ENCODE peak calls at places on chromosomes 16 and 17, in nine cellular contexts. T, K, L, Q, D, W, I, H and V are unnamed samples.

GRCh38 chr16:87957296-87958069 is 6.2 kb downstream of the BANP start:
- DNase-seq in T (no peak), K (no peak), L (no peak), Q (no peak), D (no peak), W (no peak), I (no peak), H (no peak), V (no peak)

GRCh38 chr16:3655030-3655790 is 719 bp downstream of the DNASE1 start:
- DNase-seq in T (no peak), K (no peak), L (no peak), Q (no peak), D (peak; percentile 55), W (no peak), I (peak; percentile 28), H (no peak), V (no peak)

GRCh38 chr17:76558210-76559095 is 18.6 kb downstream of the PRCD start:
- DNase-seq in T (no peak), K (peak; percentile 42), L (no peak), Q (peak; percentile 31), D (no peak), W (peak; percentile 47), I (peak; percentile 64), H (no peak), V (no peak)

GRCh38 chr17:17538417-17539391 is 42.5 kb upstream of the RASD1 start:
- DNase-seq in T (no peak), K (peak; percentile 10), L (no peak), Q (no peak), D (no peak), W (no peak), I (no peak), H (no peak), V (no peak)

GRCh38 chr16:3662601-3663000 is 8.1 kb downstream of the DNASE1 start:
- DNase-seq in T (no peak), K (no peak), L (no peak), Q (no peak), D (no peak), W (no peak), I (peak; percentile 16), H (no peak), V (no peak)

GRCh38 chr17:42458497-42459255 is at the start of gene ATP6V0A1:
- DNase-seq in T (peak; percentile 75), K (peak; percentile 89), L (peak; percentile 73), Q (peak; percentile 95), D (peak; percentile 97), W (peak; percentile 95), I (peak; percentile 100), H (peak; percentile 75), V (peak; percentile 96)

GRCh38 chr16:64926476-64926875 is 195.4 kb downstream of the CDH11 start:
- DNase-seq in T (no peak), K (no peak), L (no peak), Q (no peak), D (no peak), W (no peak), I (no peak), H (no peak), V (no peak)

GRCh38 chr16:57017251-57017650 is 27.9 kb downstream of the NLRC5 start:
- DNase-seq in T (no peak), K (no peak), L (no peak), Q (no peak), D (no peak), W (no peak), I (no peak), H (no peak), V (no peak)

GRCh38 chr16:80994451-80994850 is 12.2 kb downstream of the CMC2 start:
- DNase-seq in T (no peak), K (peak; percentile 41), L (no peak), Q (no peak), D (no peak), W (no peak), I (no peak), H (no peak), V (no peak)

GRCh38 chr16:74998481-74999207 is at the start of gene ZNRF1:
- DNase-seq in T (peak; percentile 68), K (peak; percentile 80), L (peak; percentile 60), Q (peak; percentile 88), D (peak; percentile 86), W (peak; percentile 70), I (peak; percentile 95), H (peak; percentile 84), V (peak; percentile 90)

GRCh38 chr17:1059131-1059795 is 62.3 kb downstream of the TIMM22 start:
- DNase-seq in T (no peak), K (no peak), L (no peak), Q (no peak), D (no peak), W (no peak), I (no peak), H (no peak), V (no peak)

GRCh38 chr16:85206472-85207356 is 94.4 kb upstream of the CIBAR2 start:
- DNase-seq in T (no peak), K (peak; percentile 34), L (no peak), Q (no peak), D (no peak), W (peak; percentile 83), I (no peak), H (no peak), V (no peak)

GRCh38 chr16:10594312-10594950 is 14.0 kb upstream of the EMP2 start:
- DNase-seq in T (no peak), K (no peak), L (no peak), Q (no peak), D (no peak), W (no peak), I (no peak), H (peak; percentile 80), V (no peak)

GRCh38 chr16:19595043-19595767 is 39.7 kb downstream of the VPS35L start:
- DNase-seq in T (no peak), K (peak; percentile 92), L (no peak), Q (no peak), D (no peak), W (no peak), I (no peak), H (peak; percentile 83), V (no peak)

GRCh38 chr17:54901230-54901847 is 687 bp downstream of the TOM1L1 start:
- DNase-seq in T (peak; percentile 66), K (no peak), L (no peak), Q (no peak), D (no peak), W (peak; percentile 18), I (peak; percentile 51), H (peak; percentile 96), V (no peak)

GRCh38 chr17:78762007-78762406 is 20.1 kb downstream of the CYTH1 start:
- DNase-seq in T (no peak), K (no peak), L (no peak), Q (no peak), D (no peak), W (no peak), I (no peak), H (no peak), V (no peak)

GRCh38 chr17:40374965-40375498 is 10.5 kb upstream of the GJD3 start:
- DNase-seq in T (no peak), K (no peak), L (no peak), Q (no peak), D (no peak), W (no peak), I (no peak), H (no peak), V (no peak)

GRCh38 chr16:8795096-8795495 is 2.3 kb downstream of the TMEM186 start:
- DNase-seq in T (no peak), K (no peak), L (no peak), Q (no peak), D (no peak), W (no peak), I (no peak), H (no peak), V (no peak)

GRCh38 chr17:6660101-6660500 is 8.5 kb downstream of the C17orf100 start:
- DNase-seq in T (no peak), K (no peak), L (no peak), Q (no peak), D (no peak), W (no peak), I (no peak), H (no peak), V (no peak)

GRCh38 chr16:4649744-4650442 is 25.3 kb downstream of the MGRN1 start:
- DNase-seq in T (no peak), K (no peak), L (no peak), Q (no peak), D (peak; percentile 68), W (no peak), I (no peak), H (no peak), V (no peak)

GRCh38 chr17:67422887-67423286 is 45.8 kb downstream of the PITPNC1 start:
- DNase-seq in T (no peak), K (peak; percentile 8), L (no peak), Q (no peak), D (no peak), W (no peak), I (no peak), H (peak; percentile 34), V (no peak)

GRCh38 chr16:76226011-76226410 is 51.2 kb upstream of the CNTNAP4 start:
- DNase-seq in T (no peak), K (no peak), L (no peak), Q (no peak), D (no peak), W (no peak), I (peak; percentile 45), H (peak; percentile 55), V (no peak)

GRCh38 chr17:43723697-43724359 is 34.8 kb downstream of the SOST start:
- DNase-seq in T (peak; percentile 88), K (peak; percentile 72), L (no peak), Q (no peak), D (peak; percentile 78), W (no peak), I (no peak), H (peak; percentile 77), V (no peak)

GRCh38 chr16:35506018-35506897 is 2046.8 kb downstream of the TP53TG3F start:
- DNase-seq in T (no peak), K (no peak), L (no peak), Q (no peak), D (no peak), W (no peak), I (no peak), H (no peak), V (no peak)

GRCh38 chr17:17111401-17112393 is 69.4 kb downstream of the MPRIP start:
- DNase-seq in T (no peak), K (no peak), L (no peak), Q (no peak), D (no peak), W (peak; percentile 68), I (no peak), H (no peak), V (no peak)

GRCh38 chr17:81396278-81396721 is 1.0 kb downstream of the BAHCC1 start:
- DNase-seq in T (peak; percentile 8), K (no peak), L (no peak), Q (no peak), D (no peak), W (no peak), I (no peak), H (no peak), V (no peak)

GRCh38 chr16:53506254-53506653 is 3.2 kb upstream of the AKTIP start:
- DNase-seq in T (no peak), K (no peak), L (no peak), Q (no peak), D (no peak), W (no peak), I (no peak), H (no peak), V (no peak)

GRCh38 chr17:27463235-27463677 is 7.0 kb downstream of the KSR1 start:
- DNase-seq in T (peak; percentile 57), K (no peak), L (no peak), Q (no peak), D (no peak), W (no peak), I (no peak), H (no peak), V (no peak)

GRCh38 chr16:77335652-77336234 is 99.1 kb downstream of the ADAMTS18 start:
- DNase-seq in T (no peak), K (no peak), L (no peak), Q (no peak), D (no peak), W (no peak), I (no peak), H (no peak), V (no peak)

GRCh38 chr16:70740919-70741778 is 55.3 kb upstream of the MTSS2 start:
- DNase-seq in T (peak; percentile 96), K (peak; percentile 57), L (no peak), Q (peak; percentile 15), D (no peak), W (no peak), I (no peak), H (no peak), V (peak; percentile 47)

GRCh38 chr17:2388705-2389099 is 12.2 kb downstream of the MNT start:
- DNase-seq in T (no peak), K (no peak), L (no peak), Q (no peak), D (no peak), W (no peak), I (no peak), H (no peak), V (no peak)